ENCODE peak calls at places on chromosomes 6 and 20, in nine cellular contexts. H is HS-27A; B is T-helper 9 cell; E is tibial nerve; N is GOT3; M is transverse colon; T is NCI-H446 treated with DMSO at 0.1 percent for 48 hours; Q is stimulated activated CD4-positive, alpha-beta T cell treated with anti-CD3 and anti-CD28 coated beads, Interleukin-2, amount 100 ng/mL, for 48 hours; Y is prostate gland. F is an unnamed sample.

GRCh38 chr6:12578751-12579150 is 137.8 kb upstream of the PHACTR1 start:
- DNase-seq in H (no peak), B (no peak), E (no peak), N (no peak), M (no peak), T (no peak), Q (no peak), Y (no peak), F (peak; percentile 73)

GRCh38 chr6:131923356-131923755 is 27.8 kb downstream of the CCN2 start:
- DNase-seq in H (no peak), B (peak; percentile 1), E (peak; percentile 32), N (no peak), M (peak; percentile 63), T (peak; percentile 3), Q (peak; percentile 45), Y (peak; percentile 30), F (peak; percentile 26)

GRCh38 chr6:25054469-25054868 is 118.7 kb upstream of the RIPOR2 start:
- DNase-seq in H (peak; percentile 14), B (no peak), E (no peak), N (no peak), M (no peak), T (no peak), Q (no peak), Y (no peak), F (peak; percentile 77)

GRCh38 chr20:49768204-49769124 is 44.2 kb upstream of the SLC9A8 start:
- DNase-seq in H (no peak), B (no peak), E (peak; percentile 41), N (peak; percentile 37), M (peak; percentile 56), T (no peak), Q (no peak), Y (peak; percentile 90), F (peak; percentile 76)

GRCh38 chr6:54097753-54098152 is 13.5 kb upstream of the MLIP start:
- DNase-seq in H (no peak), B (no peak), E (no peak), N (no peak), M (no peak), T (no peak), Q (no peak), Y (no peak), F (no peak)

GRCh38 chr6:111844921-111845320 is 28.3 kb downstream of the FYN start:
- DNase-seq in H (no peak), B (no peak), E (no peak), N (no peak), M (no peak), T (no peak), Q (no peak), Y (no peak), F (no peak)

GRCh38 chr20:57896563-57896962 is 186.7 kb upstream of the PMEPA1 start:
- DNase-seq in H (no peak), B (no peak), E (no peak), N (no peak), M (no peak), T (no peak), Q (no peak), Y (no peak), F (no peak)

GRCh38 chr6:44285552-44286284 is 15.5 kb downstream of the TMEM151B start:
- DNase-seq in H (no peak), B (no peak), E (no peak), N (no peak), M (no peak), T (no peak), Q (no peak), Y (no peak), F (peak; percentile 22)

GRCh38 chr6:132334517-132334876 is 66.8 kb downstream of the MOXD1 start:
- DNase-seq in H (no peak), B (no peak), E (no peak), N (no peak), M (no peak), T (no peak), Q (no peak), Y (no peak), F (no peak)

GRCh38 chr20:53044296-53044695 is 72.1 kb downstream of the TSHZ2 start:
- DNase-seq in H (no peak), B (no peak), E (no peak), N (no peak), M (no peak), T (no peak), Q (no peak), Y (no peak), F (no peak)

GRCh38 chr20:63312690-63313348 is 19.8 kb downstream of the COL20A1 start:
- DNase-seq in H (no peak), B (no peak), E (no peak), N (no peak), M (no peak), T (no peak), Q (no peak), Y (no peak), F (no peak)

GRCh38 chr6:98539669-98540207 is 294.6 kb upstream of the POU3F2 start:
- DNase-seq in H (no peak), B (no peak), E (no peak), N (no peak), M (no peak), T (no peak), Q (no peak), Y (no peak), F (no peak)

GRCh38 chr20:62921119-62921687 is 5.1 kb downstream of the DIDO1 start:
- DNase-seq in H (no peak), B (peak; percentile 50), E (no peak), N (no peak), M (peak; percentile 54), T (no peak), Q (peak; percentile 59), Y (peak; percentile 36), F (peak; percentile 58)

GRCh38 chr20:1469925-1470571 is 3.4 kb upstream of the NSFL1C start:
- DNase-seq in H (peak; percentile 97), B (no peak), E (peak; percentile 34), N (peak; percentile 93), M (peak; percentile 87), T (peak; percentile 79), Q (no peak), Y (peak; percentile 88), F (peak; percentile 87)

GRCh38 chr20:12394786-12395185 is 477.1 kb downstream of the BTBD3 start:
- DNase-seq in H (no peak), B (no peak), E (no peak), N (no peak), M (no peak), T (no peak), Q (no peak), Y (no peak), F (no peak)

GRCh38 chr20:56893206-56893605 is 264.1 kb downstream of the TFAP2C start:
- DNase-seq in H (no peak), B (no peak), E (no peak), N (no peak), M (no peak), T (no peak), Q (no peak), Y (no peak), F (no peak)

GRCh38 chr20:47730744-47731143 is 54.5 kb downstream of the SULF2 start:
- DNase-seq in H (no peak), B (no peak), E (no peak), N (no peak), M (no peak), T (no peak), Q (no peak), Y (no peak), F (no peak)

GRCh38 chr6:72042088-72042487 is 155.7 kb downstream of the RIMS1 start:
- DNase-seq in H (no peak), B (no peak), E (no peak), N (no peak), M (no peak), T (peak; percentile 32), Q (no peak), Y (no peak), F (peak; percentile 25)

GRCh38 chr6:136959471-136959891 is 37.4 kb downstream of the SLC35D3 start:
- DNase-seq in H (no peak), B (no peak), E (no peak), N (no peak), M (peak; percentile 75), T (no peak), Q (no peak), Y (no peak), F (no peak)

F was measured in AG08395.